ENCODE peak calls at places on chromosomes 13 and 19, in seven cellular contexts. F is NCI-H2171; P is activated CD4-positive, alpha-beta T cell treated with anti-CD3 and anti-CD28 coated beads, Interleukin-2, amount 50 U/mL, for 24 hours; A is nucleus accumbens; Q is iris pigment epithelial cell; O is activated T-cell treated with anti-CD3 and anti-CD28 coated beads, Interleukin-2, amount 50 U/mL, for 72 hours; E is hippocampal formation. U is an unnamed sample.

GRCh38 chr13:26656919-26657318 is 99.4 kb downstream of the WASF3 start:
- DNase-seq in F (no peak), P (no peak), A (no peak), Q (peak; percentile 87), O (no peak), E (no peak), U (peak; percentile 22)

GRCh38 chr13:33125821-33126570 is 109.8 kb downstream of the KL start:
- DNase-seq in F (no peak), P (no peak), A (no peak), Q (peak; percentile 99), O (no peak), E (no peak), U (peak; percentile 86)

GRCh38 chr13:29908411-29908810 is 58.0 kb upstream of the UBL3 start:
- DNase-seq in F (no peak), P (no peak), A (no peak), Q (peak; percentile 10), O (no peak), E (no peak), U (no peak)

GRCh38 chr19:55340144-55340783 is 588 bp downstream of the KMT5C start:
- DNase-seq in F (no peak), P (no peak), A (no peak), Q (no peak), O (peak; percentile 7), E (no peak), U (no peak)

GRCh38 chr19:2949939-2950285 is 5.1 kb upstream of the ZNF77 start:
- DNase-seq in F (no peak), P (no peak), A (no peak), Q (peak; percentile 65), O (no peak), E (no peak), U (no peak)

GRCh38 chr13:38664920-38665319 is 22.0 kb upstream of the FREM2 start:
- DNase-seq in F (no peak), P (no peak), A (no peak), Q (no peak), O (no peak), E (no peak), U (no peak)

GRCh38 chr13:113142876-113143275 is 15.6 kb upstream of the PROZ start:
- DNase-seq in F (no peak), P (no peak), A (no peak), Q (no peak), O (no peak), E (no peak), U (no peak)

GRCh38 chr19:31268751-31269150 is 80.5 kb downstream of the TSHZ3 start:
- DNase-seq in F (no peak), P (no peak), A (no peak), Q (no peak), O (no peak), E (no peak), U (no peak)

GRCh38 chr19:1780272-1780957 is 27.1 kb downstream of the ONECUT3 start:
- DNase-seq in F (no peak), P (no peak), A (no peak), Q (peak; percentile 28), O (no peak), E (no peak), U (no peak)

GRCh38 chr13:57633141-57633949 is 1.8 kb downstream of the PCDH17 start:
- DNase-seq in F (no peak), P (no peak), A (peak; percentile 87), Q (no peak), O (no peak), E (peak; percentile 85), U (no peak)

GRCh38 chr13:113816248-113816924 is 47.5 kb downstream of the GAS6 start:
- DNase-seq in F (no peak), P (no peak), A (no peak), Q (no peak), O (no peak), E (no peak), U (no peak)

GRCh38 chr13:97179501-97179900 is 42.6 kb upstream of the MBNL2 start:
- DNase-seq in F (no peak), P (no peak), A (no peak), Q (no peak), O (no peak), E (no peak), U (no peak)

GRCh38 chr19:35346193-35347052 is 1.3 kb upstream of the FFAR1 start:
- DNase-seq in F (no peak), P (no peak), A (no peak), Q (no peak), O (peak; percentile 87), E (no peak), U (no peak)

GRCh38 chr19:2375341-2376121 is 15.5 kb downstream of the TMPRSS9 start:
- DNase-seq in F (no peak), P (no peak), A (no peak), Q (peak; percentile 9), O (no peak), E (no peak), U (no peak)

GRCh38 chr19:40813182-40813581 is 14.2 kb downstream of the EGLN2 start:
- DNase-seq in F (no peak), P (no peak), A (no peak), Q (no peak), O (no peak), E (no peak), U (peak; percentile 57)

GRCh38 chr19:49594157-49595005 is 3.4 kb downstream of the PRR12 start:
- DNase-seq in F (no peak), P (no peak), A (no peak), Q (no peak), O (no peak), E (no peak), U (no peak)

GRCh38 chr13:52892925-52893324 is 44.5 kb upstream of the PCDH8 start:
- DNase-seq in F (no peak), P (no peak), A (no peak), Q (no peak), O (no peak), E (no peak), U (no peak)

GRCh38 chr19:30738047-30738446 is 365.9 kb downstream of the ZNF536 start:
- DNase-seq in F (no peak), P (no peak), A (no peak), Q (no peak), O (no peak), E (no peak), U (no peak)

GRCh38 chr19:5282926-5283325 is 57.7 kb downstream of the PTPRS start:
- DNase-seq in F (no peak), P (no peak), A (no peak), Q (no peak), O (no peak), E (no peak), U (no peak)

GRCh38 chr19:55232284-55232597 is 3.7 kb upstream of the TMEM86B start:
- DNase-seq in F (no peak), P (no peak), A (no peak), Q (no peak), O (no peak), E (no peak), U (no peak)

GRCh38 chr19:53977991-53978731 is 13.3 kb upstream of the CACNG6 start:
- DNase-seq in F (no peak), P (no peak), A (peak; percentile 76), Q (peak; percentile 99), O (peak; percentile 68), E (peak; percentile 67), U (peak; percentile 96)

GRCh38 chr13:74681891-74682290 is 547.7 kb upstream of the KLF12 start:
- DNase-seq in F (no peak), P (no peak), A (no peak), Q (no peak), O (no peak), E (no peak), U (no peak)

GRCh38 chr19:9848761-9849160 is 13.6 kb downstream of the PIN1 start:
- DNase-seq in F (peak; percentile 74), P (no peak), A (no peak), Q (no peak), O (no peak), E (no peak), U (no peak)

GRCh38 chr19:35253316-35254286 is 4.8 kb downstream of the LSR start:
- DNase-seq in F (no peak), P (no peak), A (no peak), Q (no peak), O (no peak), E (no peak), U (peak; percentile 68)

GRCh38 chr13:64278493-64278892 is 2862.8 kb upstream of the PCDH20 start:
- DNase-seq in F (no peak), P (no peak), A (no peak), Q (peak; percentile 59), O (no peak), E (no peak), U (peak; percentile 39)

GRCh38 chr13:48431431-48431830 is 18.5 kb upstream of the LPAR6 start:
- DNase-seq in F (no peak), P (no peak), A (no peak), Q (peak; percentile 55), O (no peak), E (no peak), U (no peak)

GRCh38 chr19:39030854-39031367 is 1.4 kb downstream of the FBXO27 start:
- DNase-seq in F (no peak), P (no peak), A (no peak), Q (no peak), O (no peak), E (no peak), U (no peak)

GRCh38 chr19:46724468-46724867 is 7.6 kb upstream of the PRKD2 start:
- DNase-seq in F (no peak), P (no peak), A (no peak), Q (no peak), O (no peak), E (no peak), U (no peak)

GRCh38 chr19:5115771-5116202 is 146.9 kb downstream of the KDM4B start:
- DNase-seq in F (no peak), P (no peak), A (no peak), Q (peak; percentile 81), O (no peak), E (no peak), U (no peak)

U was measured in A673.